ENCODE peak calls at places on chromosomes 3 and 15, in five cellular contexts. I is NT2/D1, Y is HepG2, U is H1, L is GM12878. D is an unnamed sample.
A peak's percentile ranks its signal among the peaks of the same experiment; 100 is the strongest.

GRCh38 chr3:141353652-141354495 is 14.4 kb upstream of the ZBTB38 start:
- DNase-seq in I (no peak), L (no peak), Y (no peak), U (no peak), D (no peak)

GRCh38 chr15:70109982-70110381 is 12.3 kb upstream of the TLE3 start:
- DNase-seq in Y (no peak), U (no peak), I (no peak), L (no peak), D (no peak)

GRCh38 chr15:26772588-26773484 is at the start of gene GABRB3:
- DNase-seq in Y (no peak), U (no peak), I (no peak), L (no peak), D (peak; percentile 63)

GRCh38 chr3:16769525-16769924 is 115.2 kb upstream of the PLCL2 start:
- DNase-seq in U (no peak), L (no peak), Y (no peak), I (no peak), D (no peak)

GRCh38 chr3:110670407-110670806 is 401.2 kb upstream of the NECTIN3 start:
- DNase-seq in U (no peak), I (no peak), L (no peak), Y (no peak), D (no peak)

GRCh38 chr3:124246366-124246765 is 254.4 kb upstream of the ROPN1 start:
- DNase-seq in L (no peak), U (no peak), I (no peak), Y (no peak), D (no peak)

GRCh38 chr3:2697589-2697988 is 412.6 kb downstream of the IL5RA start:
- DNase-seq in L (no peak), U (no peak), I (no peak), Y (no peak), D (no peak)

GRCh38 chr15:44193651-44194396 is 1.2 kb downstream of the FRMD5 start:
- DNase-seq in U (no peak), L (no peak), I (no peak), Y (no peak), D (peak; percentile 12)

GRCh38 chr3:177538743-177539730 is 341.8 kb upstream of the TBL1XR1 start:
- DNase-seq in I (no peak), U (no peak), Y (peak; percentile 16), L (peak; percentile 26), D (no peak)

GRCh38 chr3:123637131-123637530 is 52.3 kb upstream of the HACD2 start:
- DNase-seq in L (no peak), I (peak; percentile 44), Y (no peak), U (peak; percentile 19), D (no peak)

GRCh38 chr3:194166682-194167479 is 30.9 kb downstream of the HES1 start:
- DNase-seq in Y (no peak), L (no peak), U (no peak), I (no peak), D (no peak)

GRCh38 chr15:50774450-50774849 is 8.9 kb upstream of the SPPL2A start:
- DNase-seq in Y (no peak), I (no peak), L (no peak), U (no peak), D (no peak)

GRCh38 chr3:52084954-52085730 is 28.8 kb upstream of the DUSP7 start:
- DNase-seq in I (no peak), Y (no peak), U (no peak), L (no peak), D (peak; percentile 21)

GRCh38 chr3:192408007-192408655 is 319.2 kb downstream of the FGF12 start:
- DNase-seq in L (no peak), I (no peak), U (no peak), Y (no peak), D (no peak)

GRCh38 chr15:48966595-48967301 is 3.0 kb upstream of the SHC4 start:
- DNase-seq in Y (no peak), U (no peak), I (no peak), L (peak; percentile 55), D (no peak)

GRCh38 chr3:52983336-52983807 is 62.5 kb downstream of the SFMBT1 start:
- DNase-seq in L (peak; percentile 88), Y (no peak), I (no peak), U (no peak), D (no peak)

GRCh38 chr3:27721717-27722564 is at the start of gene EOMES:
- DNase-seq in L (no peak), Y (peak; percentile 30), I (peak; percentile 67), U (no peak), D (peak; percentile 69)

GRCh38 chr3:9777695-9778023 is 7.9 kb upstream of the CAMK1 start:
- DNase-seq in I (no peak), U (no peak), Y (no peak), L (no peak), D (no peak)

GRCh38 chr15:92614791-92615785 is 40.5 kb downstream of the FAM174B start:
- DNase-seq in Y (no peak), I (no peak), L (no peak), U (no peak), D (no peak)

GRCh38 chr15:36491912-36492311 is 87.5 kb upstream of the CDIN1 start:
- DNase-seq in Y (no peak), L (no peak), I (no peak), U (no peak), D (no peak)

GRCh38 chr15:74168673-74169274 is 4.7 kb upstream of the ISLR start:
- DNase-seq in I (no peak), U (no peak), L (no peak), Y (no peak), D (no peak)

GRCh38 chr15:65032823-65033537 is 3.5 kb upstream of the MTFMT start:
- DNase-seq in U (peak; percentile 70), Y (peak; percentile 95), L (no peak), I (peak; percentile 73), D (peak; percentile 24)

GRCh38 chr3:159898147-159898546 is 90.5 kb upstream of the IL12A start:
- DNase-seq in I (no peak), U (no peak), L (no peak), Y (no peak), D (no peak)

GRCh38 chr15:67520276-67520975 is 505 bp upstream of the C15orf61 start:
- DNase-seq in L (no peak), U (no peak), Y (no peak), I (no peak), D (no peak)

GRCh38 chr15:78909791-78910228 is 35.0 kb downstream of the CTSH start:
- DNase-seq in Y (peak; percentile 42), I (peak; percentile 46), U (no peak), L (peak; percentile 26), D (peak; percentile 73)

GRCh38 chr15:45701108-45701507 is 66.3 kb downstream of the SQOR start:
- DNase-seq in Y (no peak), L (no peak), U (no peak), I (no peak), D (no peak)

GRCh38 chr3:47070770-47071169 is 91.3 kb downstream of the NBEAL2 start:
- DNase-seq in I (no peak), Y (no peak), U (no peak), L (no peak), D (no peak)

GRCh38 chr3:24521306-24522154 is 26.9 kb upstream of the THRB start:
- DNase-seq in Y (peak; percentile 36), I (no peak), U (no peak), L (no peak), D (peak; percentile 63)

GRCh38 chr3:46087871-46088270 is 60.6 kb upstream of the XCR1 start:
- DNase-seq in U (no peak), I (no peak), L (no peak), Y (no peak), D (no peak)

GRCh38 chr15:28919201-28919627 is 33.4 kb downstream of the APBA2 start:
- DNase-seq in L (no peak), I (no peak), Y (no peak), U (no peak), D (no peak)

GRCh38 chr15:90482124-90483011 is 47.4 kb upstream of the CRTC3 start:
- DNase-seq in I (peak; percentile 20), U (no peak), Y (peak; percentile 80), L (no peak), D (peak; percentile 62)

GRCh38 chr15:52369455-52369854 is 73.9 kb upstream of the MYO5C start:
- DNase-seq in U (no peak), L (no peak), Y (no peak), I (no peak), D (no peak)

GRCh38 chr15:70560617-70561328 is 202.6 kb downstream of the UACA start:
- DNase-seq in I (no peak), L (no peak), U (no peak), Y (no peak), D (no peak)

GRCh38 chr3:195803309-195803908 is 8.3 kb downstream of the MUC4 start:
- DNase-seq in U (no peak), I (no peak), L (no peak), Y (no peak), D (no peak)
- TF ChIP-seq SUZ12 in U (no peak), I (no peak), L (no peak), Y (no peak), D (no peak)

GRCh38 chr3:115423170-115423569 is 200.1 kb upstream of the GAP43 start:
- DNase-seq in Y (no peak), U (no peak), L (no peak), I (no peak), D (no peak)
- TF ChIP-seq SUZ12 in Y (no peak), U (no peak), L (no peak), I (no peak), D (no peak)

GRCh38 chr3:106570426-106570825 is 701.6 kb upstream of the CBLB start:
- DNase-seq in U (no peak), Y (no peak), I (no peak), L (no peak), D (no peak)

GRCh38 chr3:106560451-106560966 is 691.7 kb upstream of the CBLB start:
- DNase-seq in Y (no peak), U (no peak), L (no peak), I (no peak), D (no peak)

DNA sequence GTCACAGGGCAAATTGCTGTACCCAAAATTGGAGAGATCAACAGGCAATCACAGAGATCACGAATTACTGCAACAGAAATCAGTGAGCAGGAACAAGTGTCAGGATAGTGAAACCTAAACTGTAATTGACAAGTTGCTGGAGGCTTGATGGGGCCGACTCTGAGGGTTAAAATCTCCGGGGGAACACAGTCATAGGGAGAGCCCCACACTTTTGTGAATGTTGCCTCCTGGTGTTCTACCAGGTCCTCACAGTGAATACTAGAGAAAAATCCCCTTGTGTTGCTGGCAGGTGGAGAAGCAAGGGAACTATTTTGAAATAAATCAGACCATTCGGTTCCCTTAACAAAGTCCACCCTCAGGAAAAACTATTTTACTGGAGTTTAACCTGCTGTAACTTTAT is 697.5 kb upstream of the CBLB start:
- DNase-seq in Y (no peak), I (no peak), L (peak; percentile 20), U (no peak), D (no peak)
- TF ChIP-seq SUZ12 in Y (no peak), I (no peak), L (no peak), U (no peak), D (no peak)

GRCh38 chr3:113555138-113555537 is 22.8 kb downstream of the SIDT1 start:
- DNase-seq in L (no peak), Y (peak; percentile 92), I (no peak), U (no peak), D (no peak)

GRCh38 chr3:113556556-113557335 is 24.4 kb downstream of the SIDT1 start:
- DNase-seq in U (no peak), L (no peak), I (no peak), Y (peak; percentile 38), D (no peak)

GRCh38 chr3:113551821-113552220 is 19.5 kb downstream of the SIDT1 start:
- DNase-seq in U (no peak), Y (no peak), I (no peak), L (no peak), D (no peak)

GRCh38 chr3:113557374-113557773 is 25.0 kb downstream of the SIDT1 start:
- DNase-seq in Y (peak; percentile 67), L (no peak), U (no peak), I (peak; percentile 49), D (no peak)

GRCh38 chr3:113552851-113553250 is 20.5 kb downstream of the SIDT1 start:
- DNase-seq in U (no peak), I (no peak), L (no peak), Y (no peak), D (no peak)
- TF ChIP-seq SUZ12 in U (no peak), I (no peak), L (no peak), Y (no peak), D (no peak)

D was measured in HEK293T.